ENCODE peak calls at places on chromosomes 7 and 10, in four cellular contexts. One of them, this sample, is unnamed.

GRCh38 chr7:43689115-43689514 is 40.2 kb downstream of the COA1 start:
- DNase-seq in body of pancreas: no peak
- DNase-seq in sigmoid colon: no peak
- DNase-seq in left lung: no peak
- DNase-seq in this sample: no peak

GRCh38 chr7:148289630-148290029 is 300.9 kb upstream of the C7orf33 start:
- DNase-seq in body of pancreas: no peak
- DNase-seq in sigmoid colon: no peak
- DNase-seq in left lung: no peak
- DNase-seq in this sample: no peak

GRCh38 chr7:134420509-134421125 is 38.3 kb downstream of the AKR1B1 start:
- DNase-seq in body of pancreas: peak; percentile 66
- DNase-seq in sigmoid colon: no peak
- DNase-seq in left lung: no peak
- DNase-seq in this sample: peak; percentile 40

GRCh38 chr10:5816170-5816569 is 2.9 kb upstream of the GDI2 start:
- DNase-seq in body of pancreas: no peak
- DNase-seq in sigmoid colon: no peak
- DNase-seq in left lung: no peak
- DNase-seq in this sample: no peak

GRCh38 chr7:80918406-80918805 is 445 bp downstream of the SEMA3C start:
- DNase-seq in body of pancreas: no peak
- DNase-seq in sigmoid colon: no peak
- DNase-seq in left lung: no peak
- DNase-seq in this sample: no peak

GRCh38 chr10:112236486-112236885 is 46.7 kb upstream of the TECTB start:
- DNase-seq in body of pancreas: no peak
- DNase-seq in sigmoid colon: no peak
- DNase-seq in left lung: no peak
- DNase-seq in this sample: no peak

GRCh38 chr7:74002474-74003017 is 25.4 kb upstream of the ELN start:
- DNase-seq in body of pancreas: peak; percentile 36
- DNase-seq in sigmoid colon: no peak
- DNase-seq in left lung: peak; percentile 90
- DNase-seq in this sample: no peak

GRCh38 chr10:14947268-14947667 is 6.6 kb downstream of the DCLRE1C start:
- DNase-seq in body of pancreas: no peak
- DNase-seq in sigmoid colon: no peak
- DNase-seq in left lung: no peak
- DNase-seq in this sample: no peak

GRCh38 chr7:158818325-158819213 is 10.7 kb downstream of the ESYT2 start:
- DNase-seq in body of pancreas: peak; percentile 80
- DNase-seq in sigmoid colon: peak; percentile 92
- DNase-seq in left lung: peak; percentile 93
- DNase-seq in this sample: peak; percentile 40

GRCh38 chr10:71889388-71889987 is 38.4 kb upstream of the PSAP start:
- DNase-seq in body of pancreas: no peak
- DNase-seq in sigmoid colon: no peak
- DNase-seq in left lung: no peak
- DNase-seq in this sample: no peak

GRCh38 chr10:71887767-71888166 is 36.7 kb upstream of the PSAP start:
- DNase-seq in body of pancreas: no peak
- DNase-seq in sigmoid colon: no peak
- DNase-seq in left lung: no peak
- DNase-seq in this sample: no peak

GRCh38 chr10:71891437-71891836 is 40.4 kb upstream of the PSAP start:
- DNase-seq in body of pancreas: no peak
- DNase-seq in sigmoid colon: no peak
- DNase-seq in left lung: no peak
- DNase-seq in this sample: no peak

GRCh38 chr10:71888248-71888622 is 37.2 kb upstream of the PSAP start:
- DNase-seq in body of pancreas: no peak
- DNase-seq in sigmoid colon: no peak
- DNase-seq in left lung: no peak
- DNase-seq in this sample: no peak

DNA sequence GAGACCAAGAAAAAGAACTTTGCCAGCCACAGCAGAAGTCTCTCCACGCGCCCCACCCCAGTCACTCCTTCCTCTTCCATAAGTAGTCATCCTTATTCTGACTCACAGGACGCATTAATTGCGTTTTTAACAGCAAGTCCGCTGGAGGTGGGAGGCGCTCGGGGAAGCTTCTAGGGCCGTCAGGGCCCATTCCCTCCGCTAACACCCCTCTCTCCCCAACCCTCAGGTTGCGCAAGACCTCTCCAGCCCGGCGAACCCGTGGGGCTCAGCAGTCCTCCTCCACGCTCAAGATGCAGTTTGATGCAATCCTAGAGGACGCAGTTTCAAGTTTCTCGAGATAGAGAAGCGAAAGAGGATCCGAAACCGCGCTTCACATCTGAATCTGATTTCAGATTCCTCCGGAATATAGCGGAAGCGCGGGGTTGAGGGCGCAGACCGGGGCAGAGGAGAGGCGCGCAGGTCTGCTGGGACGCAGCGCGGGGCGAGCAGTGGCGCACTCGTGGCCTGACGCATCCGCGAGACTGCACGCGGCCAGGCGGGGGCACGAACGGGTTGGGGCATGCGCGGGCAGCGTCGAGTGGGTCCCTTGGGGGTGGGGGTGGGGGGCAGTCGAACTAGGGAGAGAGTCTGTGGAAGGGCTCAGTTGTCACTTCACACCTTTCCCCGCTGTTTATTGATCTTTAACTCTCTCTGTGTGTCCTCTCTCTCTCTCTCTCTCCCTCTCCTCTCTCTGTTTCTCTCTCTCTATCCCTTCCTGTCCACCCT is 37.8 kb upstream of the PSAP start:
- DNase-seq in body of pancreas: peak; percentile 52
- DNase-seq in sigmoid colon: peak; percentile 96
- DNase-seq in left lung: peak; percentile 96
- DNase-seq in this sample: peak; percentile 48
- TF ChIP-seq CTCF in body of pancreas: no peak
- TF ChIP-seq CTCF in sigmoid colon: no peak
- TF ChIP-seq CTCF in left lung: no peak
- TF ChIP-seq CTCF in this sample: no peak

GRCh38 chr7:100402241-100402640 is 26.3 kb downstream of the ZCWPW1 start:
- DNase-seq in body of pancreas: no peak
- DNase-seq in sigmoid colon: no peak
- DNase-seq in left lung: no peak
- DNase-seq in this sample: no peak

GRCh38 chr7:100401811-100402210 is 26.7 kb downstream of the ZCWPW1 start:
- DNase-seq in body of pancreas: no peak
- DNase-seq in sigmoid colon: no peak
- DNase-seq in left lung: no peak
- DNase-seq in this sample: no peak

GRCh38 chr7:100400041-100400440 is 26.8 kb downstream of the PILRA start:
- DNase-seq in body of pancreas: no peak
- DNase-seq in sigmoid colon: no peak
- DNase-seq in left lung: no peak
- DNase-seq in this sample: no peak

GRCh38 chr7:100398239-100398638 is 25.0 kb downstream of the PILRA start:
- DNase-seq in body of pancreas: no peak
- DNase-seq in sigmoid colon: no peak
- DNase-seq in left lung: no peak
- DNase-seq in this sample: no peak

DNA sequence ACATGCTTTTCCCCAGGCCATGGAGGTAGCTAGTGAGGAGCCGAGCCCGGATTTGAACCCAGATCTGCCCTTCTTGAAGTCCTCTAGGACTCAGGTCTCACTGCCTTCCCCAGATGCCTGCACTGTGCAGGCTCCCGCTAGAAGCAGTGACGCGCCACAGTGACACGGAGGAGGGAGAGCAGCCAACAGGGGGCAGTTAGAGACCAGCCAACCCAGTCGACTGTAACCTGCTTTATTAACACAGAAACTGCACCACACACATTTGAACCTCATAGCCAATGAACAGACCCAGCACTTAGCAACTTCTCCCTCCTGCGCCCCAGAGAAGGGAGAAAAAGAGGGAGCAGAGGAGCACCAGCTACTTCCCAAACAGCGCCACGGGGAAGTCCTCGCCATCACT is 27.4 kb downstream of the PILRA start:
- DNase-seq in body of pancreas: no peak
- DNase-seq in sigmoid colon: no peak
- DNase-seq in left lung: no peak
- DNase-seq in this sample: peak; percentile 37
- TF ChIP-seq CTCF in body of pancreas: no peak
- TF ChIP-seq CTCF in sigmoid colon: no peak
- TF ChIP-seq CTCF in left lung: no peak
- TF ChIP-seq CTCF in this sample: peak; percentile 44

DNA sequence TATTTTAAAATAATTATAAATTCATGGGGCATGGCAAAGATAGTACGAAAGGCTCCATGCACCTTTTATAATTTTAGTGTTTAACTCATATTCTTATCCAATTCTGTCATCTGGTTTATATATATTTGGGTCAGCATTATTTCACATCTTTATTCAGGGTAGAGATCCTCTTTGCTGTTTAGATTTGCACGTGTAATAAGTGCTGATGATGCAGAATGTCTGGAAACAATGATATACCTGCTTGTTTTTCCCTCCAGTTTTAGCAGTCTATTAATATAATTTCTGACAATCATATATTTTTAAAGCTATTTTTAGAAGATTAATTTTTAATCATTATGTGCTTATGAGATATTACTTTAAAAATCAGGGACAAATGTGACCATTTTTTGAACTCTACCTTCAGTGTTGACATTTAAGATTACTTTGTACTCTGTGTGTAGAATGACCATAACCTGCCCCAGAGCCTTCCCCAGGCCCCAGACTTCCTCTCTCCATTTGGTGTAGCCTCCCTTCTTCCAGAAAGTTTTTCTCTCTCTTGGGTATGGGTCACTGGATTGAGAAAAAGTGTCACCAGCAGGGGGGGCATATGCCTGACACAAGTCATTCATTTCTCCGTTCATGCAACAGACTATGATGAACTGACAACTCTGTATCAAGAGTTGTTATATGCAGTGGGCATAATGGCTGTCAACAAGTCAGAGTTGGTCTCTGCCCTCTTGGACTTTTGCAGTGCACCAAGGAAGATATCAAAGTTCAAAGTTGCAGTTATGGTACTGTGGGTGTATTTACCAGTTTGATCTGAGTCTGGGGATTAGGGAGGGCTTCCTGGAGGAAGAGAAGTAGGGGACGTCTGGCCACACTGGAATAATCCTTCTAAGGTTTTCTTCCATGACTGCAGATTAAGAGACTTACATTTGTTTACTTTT is 192.6 kb upstream of the CCDC6 start:
- DNase-seq in body of pancreas: no peak
- DNase-seq in sigmoid colon: no peak
- DNase-seq in left lung: no peak
- DNase-seq in this sample: peak; percentile 1
- TF ChIP-seq CTCF in body of pancreas: no peak
- TF ChIP-seq CTCF in sigmoid colon: no peak
- TF ChIP-seq CTCF in left lung: no peak
- TF ChIP-seq CTCF in this sample: peak; percentile 38

GRCh38 chr7:121337398-121337797 is 8.6 kb downstream of the WNT16 start:
- DNase-seq in body of pancreas: no peak
- DNase-seq in sigmoid colon: no peak
- DNase-seq in left lung: no peak
- DNase-seq in this sample: no peak
- TF ChIP-seq CTCF in body of pancreas: no peak
- TF ChIP-seq CTCF in sigmoid colon: no peak
- TF ChIP-seq CTCF in left lung: no peak
- TF ChIP-seq CTCF in this sample: no peak

GRCh38 chr10:43137971-43138756 is at the start of gene CSGALNACT2:
- DNase-seq in body of pancreas: peak; percentile 80
- DNase-seq in sigmoid colon: peak; percentile 92
- DNase-seq in left lung: peak; percentile 97
- DNase-seq in this sample: peak; percentile 68

GRCh38 chr10:43136995-43137700 is 1.1 kb upstream of the CSGALNACT2 start:
- DNase-seq in body of pancreas: no peak
- DNase-seq in sigmoid colon: no peak
- DNase-seq in left lung: no peak
- DNase-seq in this sample: no peak

GRCh38 chr10:43137701-43137970 is 609 bp upstream of the CSGALNACT2 start:
- DNase-seq in body of pancreas: peak; percentile 48
- DNase-seq in sigmoid colon: no peak
- DNase-seq in left lung: peak; percentile 87
- DNase-seq in this sample: peak; percentile 39

GRCh38 chr10:43140414-43140813 is 2.2 kb downstream of the CSGALNACT2 start:
- DNase-seq in body of pancreas: no peak
- DNase-seq in sigmoid colon: no peak
- DNase-seq in left lung: no peak
- DNase-seq in this sample: no peak

DNA sequence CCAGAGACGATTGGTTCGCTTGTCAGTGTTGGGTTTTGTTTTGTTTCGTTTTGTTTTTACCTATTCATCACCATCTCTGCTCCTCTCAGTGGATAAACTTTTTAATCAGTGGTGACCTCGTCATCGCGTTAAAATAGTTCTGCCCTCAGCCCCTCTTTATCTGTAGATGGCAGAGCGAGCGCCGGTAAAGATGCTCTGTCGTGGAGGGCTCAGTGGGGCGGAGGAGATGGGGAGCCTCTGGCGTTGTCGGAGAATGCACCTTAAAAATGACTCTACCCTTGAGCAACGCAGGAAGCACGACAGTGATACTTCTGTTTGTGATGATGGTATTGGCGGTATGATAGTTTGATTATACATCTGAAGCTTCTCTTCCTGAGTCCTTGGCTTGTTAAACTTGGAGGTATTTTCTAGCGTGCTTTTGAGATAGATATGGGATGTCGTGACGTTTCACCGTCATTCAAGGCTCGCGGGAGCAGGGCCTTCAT is 554 bp downstream of the CSGALNACT2 start:
- DNase-seq in body of pancreas: no peak
- DNase-seq in sigmoid colon: no peak
- DNase-seq in left lung: no peak
- DNase-seq in this sample: no peak
- TF ChIP-seq CTCF in body of pancreas: no peak
- TF ChIP-seq CTCF in sigmoid colon: no peak
- TF ChIP-seq CTCF in left lung: no peak
- TF ChIP-seq CTCF in this sample: no peak

This sample was measured in neural crest cell.